ENCODE peak calls at places on chromosome 14, in ten cellular contexts. One of them, this sample, is unnamed.

GRCh38 chr14:65211341-65211987 is 109.1 kb upstream of the MAX start:
- DNase-seq in cardiac fibroblast: peak; percentile 64
- DNase-seq in fibroblast of pulmonary artery: peak; percentile 75
- DNase-seq in activated CD4-positive, alpha-beta T cell treated with anti-CD3 and anti-CD28 coated beads for 36 hours: no peak
- DNase-seq in naive B cell: no peak
- DNase-seq in NCI-H345: no peak
- DNase-seq in keratinocyte: no peak
- DNase-seq in psoas muscle: no peak
- DNase-seq in NCI-H1930: no peak
- DNase-seq in MV-4-11: peak; percentile 62
- DNase-seq in this sample: no peak

GRCh38 chr14:66468778-66469367 is 17.3 kb upstream of the CCDC196 start:
- DNase-seq in cardiac fibroblast: no peak
- DNase-seq in fibroblast of pulmonary artery: no peak
- DNase-seq in activated CD4-positive, alpha-beta T cell treated with anti-CD3 and anti-CD28 coated beads for 36 hours: no peak
- DNase-seq in naive B cell: no peak
- DNase-seq in NCI-H345: no peak
- DNase-seq in keratinocyte: no peak
- DNase-seq in psoas muscle: no peak
- DNase-seq in NCI-H1930: no peak
- DNase-seq in MV-4-11: no peak
- DNase-seq in this sample: no peak

GRCh38 chr14:102786758-102787157 is 9.5 kb downstream of the TRAF3 start:
- DNase-seq in cardiac fibroblast: no peak
- DNase-seq in fibroblast of pulmonary artery: peak; percentile 29
- DNase-seq in activated CD4-positive, alpha-beta T cell treated with anti-CD3 and anti-CD28 coated beads for 36 hours: peak; percentile 64
- DNase-seq in naive B cell: no peak
- DNase-seq in NCI-H345: no peak
- DNase-seq in keratinocyte: no peak
- DNase-seq in psoas muscle: no peak
- DNase-seq in NCI-H1930: no peak
- DNase-seq in MV-4-11: no peak
- DNase-seq in this sample: no peak

GRCh38 chr14:89509891-89510290 is 92.9 kb upstream of the FOXN3 start:
- DNase-seq in cardiac fibroblast: peak; percentile 21
- DNase-seq in fibroblast of pulmonary artery: peak; percentile 35
- DNase-seq in activated CD4-positive, alpha-beta T cell treated with anti-CD3 and anti-CD28 coated beads for 36 hours: no peak
- DNase-seq in naive B cell: no peak
- DNase-seq in NCI-H345: no peak
- DNase-seq in keratinocyte: no peak
- DNase-seq in psoas muscle: no peak
- DNase-seq in NCI-H1930: no peak
- DNase-seq in MV-4-11: no peak
- DNase-seq in this sample: no peak

GRCh38 chr14:36367985-36368774 is 47.7 kb upstream of the MBIP start:
- DNase-seq in cardiac fibroblast: no peak
- DNase-seq in fibroblast of pulmonary artery: no peak
- DNase-seq in activated CD4-positive, alpha-beta T cell treated with anti-CD3 and anti-CD28 coated beads for 36 hours: no peak
- DNase-seq in naive B cell: no peak
- DNase-seq in NCI-H345: no peak
- DNase-seq in keratinocyte: no peak
- DNase-seq in psoas muscle: no peak
- DNase-seq in NCI-H1930: peak; percentile 80
- DNase-seq in MV-4-11: no peak
- DNase-seq in this sample: no peak

GRCh38 chr14:66509874-66510273 is 1.9 kb downstream of the GPHN start:
- DNase-seq in cardiac fibroblast: no peak
- DNase-seq in fibroblast of pulmonary artery: no peak
- DNase-seq in activated CD4-positive, alpha-beta T cell treated with anti-CD3 and anti-CD28 coated beads for 36 hours: no peak
- DNase-seq in naive B cell: no peak
- DNase-seq in NCI-H345: no peak
- DNase-seq in keratinocyte: no peak
- DNase-seq in psoas muscle: no peak
- DNase-seq in NCI-H1930: no peak
- DNase-seq in MV-4-11: no peak
- DNase-seq in this sample: no peak

GRCh38 chr14:33851366-33851765 is 99.5 kb downstream of the EGLN3 start:
- DNase-seq in cardiac fibroblast: no peak
- DNase-seq in fibroblast of pulmonary artery: no peak
- DNase-seq in activated CD4-positive, alpha-beta T cell treated with anti-CD3 and anti-CD28 coated beads for 36 hours: no peak
- DNase-seq in naive B cell: no peak
- DNase-seq in NCI-H345: no peak
- DNase-seq in keratinocyte: no peak
- DNase-seq in psoas muscle: no peak
- DNase-seq in NCI-H1930: no peak
- DNase-seq in MV-4-11: no peak
- DNase-seq in this sample: no peak

GRCh38 chr14:64826845-64827244 is 52.9 kb downstream of the SPTB start:
- DNase-seq in cardiac fibroblast: peak; percentile 4
- DNase-seq in fibroblast of pulmonary artery: no peak
- DNase-seq in activated CD4-positive, alpha-beta T cell treated with anti-CD3 and anti-CD28 coated beads for 36 hours: no peak
- DNase-seq in naive B cell: no peak
- DNase-seq in NCI-H345: no peak
- DNase-seq in keratinocyte: no peak
- DNase-seq in psoas muscle: peak; percentile 50
- DNase-seq in NCI-H1930: no peak
- DNase-seq in MV-4-11: peak; percentile 99
- DNase-seq in this sample: no peak

GRCh38 chr14:105185973-105186372 is 4.9 kb upstream of the NUDT14 start:
- DNase-seq in cardiac fibroblast: no peak
- DNase-seq in fibroblast of pulmonary artery: no peak
- DNase-seq in activated CD4-positive, alpha-beta T cell treated with anti-CD3 and anti-CD28 coated beads for 36 hours: no peak
- DNase-seq in naive B cell: no peak
- DNase-seq in NCI-H345: no peak
- DNase-seq in keratinocyte: no peak
- DNase-seq in psoas muscle: no peak
- DNase-seq in NCI-H1930: no peak
- DNase-seq in MV-4-11: no peak
- DNase-seq in this sample: no peak

GRCh38 chr14:82125963-82126362 is 592.3 kb upstream of the SEL1L start:
- DNase-seq in cardiac fibroblast: no peak
- DNase-seq in fibroblast of pulmonary artery: no peak
- DNase-seq in activated CD4-positive, alpha-beta T cell treated with anti-CD3 and anti-CD28 coated beads for 36 hours: no peak
- DNase-seq in naive B cell: no peak
- DNase-seq in NCI-H345: no peak
- DNase-seq in keratinocyte: no peak
- DNase-seq in psoas muscle: no peak
- DNase-seq in NCI-H1930: no peak
- DNase-seq in MV-4-11: no peak
- DNase-seq in this sample: no peak

GRCh38 chr14:78254911-78255431 is 84.8 kb downstream of the NRXN3 start:
- DNase-seq in cardiac fibroblast: peak; percentile 4
- DNase-seq in fibroblast of pulmonary artery: no peak
- DNase-seq in activated CD4-positive, alpha-beta T cell treated with anti-CD3 and anti-CD28 coated beads for 36 hours: peak; percentile 67
- DNase-seq in naive B cell: no peak
- DNase-seq in NCI-H345: peak; percentile 95
- DNase-seq in keratinocyte: peak; percentile 85
- DNase-seq in psoas muscle: no peak
- DNase-seq in NCI-H1930: no peak
- DNase-seq in MV-4-11: peak; percentile 89
- DNase-seq in this sample: no peak

GRCh38 chr14:75292016-75292646 is 13.5 kb downstream of the FOS start:
- DNase-seq in cardiac fibroblast: no peak
- DNase-seq in fibroblast of pulmonary artery: no peak
- DNase-seq in activated CD4-positive, alpha-beta T cell treated with anti-CD3 and anti-CD28 coated beads for 36 hours: no peak
- DNase-seq in naive B cell: no peak
- DNase-seq in NCI-H345: no peak
- DNase-seq in keratinocyte: no peak
- DNase-seq in psoas muscle: no peak
- DNase-seq in NCI-H1930: no peak
- DNase-seq in MV-4-11: no peak
- DNase-seq in this sample: no peak

GRCh38 chr14:102317564-102318248 is 1.8 kb upstream of the ZNF839 start:
- DNase-seq in cardiac fibroblast: peak; percentile 26
- DNase-seq in fibroblast of pulmonary artery: peak; percentile 20
- DNase-seq in activated CD4-positive, alpha-beta T cell treated with anti-CD3 and anti-CD28 coated beads for 36 hours: peak; percentile 76
- DNase-seq in naive B cell: no peak
- DNase-seq in NCI-H345: peak; percentile 40
- DNase-seq in keratinocyte: peak; percentile 52
- DNase-seq in psoas muscle: no peak
- DNase-seq in NCI-H1930: peak; percentile 56
- DNase-seq in MV-4-11: peak; percentile 78
- DNase-seq in this sample: no peak

GRCh38 chr14:56087824-56088571 is 30.2 kb upstream of the PELI2 start:
- DNase-seq in cardiac fibroblast: no peak
- DNase-seq in fibroblast of pulmonary artery: no peak
- DNase-seq in activated CD4-positive, alpha-beta T cell treated with anti-CD3 and anti-CD28 coated beads for 36 hours: no peak
- DNase-seq in naive B cell: no peak
- DNase-seq in NCI-H345: peak; percentile 58
- DNase-seq in keratinocyte: no peak
- DNase-seq in psoas muscle: no peak
- DNase-seq in NCI-H1930: no peak
- DNase-seq in MV-4-11: peak; percentile 18
- DNase-seq in this sample: no peak

GRCh38 chr14:94542111-94542810 is 19.0 kb upstream of the SERPINA4 start:
- DNase-seq in cardiac fibroblast: peak; percentile 43
- DNase-seq in fibroblast of pulmonary artery: peak; percentile 61
- DNase-seq in activated CD4-positive, alpha-beta T cell treated with anti-CD3 and anti-CD28 coated beads for 36 hours: no peak
- DNase-seq in naive B cell: no peak
- DNase-seq in NCI-H345: no peak
- DNase-seq in keratinocyte: peak; percentile 69
- DNase-seq in psoas muscle: no peak
- DNase-seq in NCI-H1930: no peak
- DNase-seq in MV-4-11: no peak
- DNase-seq in this sample: no peak

GRCh38 chr14:22955702-22956575 is 951 bp downstream of the HAUS4 start:
- DNase-seq in cardiac fibroblast: no peak
- DNase-seq in fibroblast of pulmonary artery: no peak
- DNase-seq in activated CD4-positive, alpha-beta T cell treated with anti-CD3 and anti-CD28 coated beads for 36 hours: no peak
- DNase-seq in naive B cell: no peak
- DNase-seq in NCI-H345: no peak
- DNase-seq in keratinocyte: no peak
- DNase-seq in psoas muscle: no peak
- DNase-seq in NCI-H1930: no peak
- DNase-seq in MV-4-11: no peak
- DNase-seq in this sample: no peak

GRCh38 chr14:50784683-50785505 is 46.1 kb downstream of the NIN start:
- DNase-seq in cardiac fibroblast: no peak
- DNase-seq in fibroblast of pulmonary artery: no peak
- DNase-seq in activated CD4-positive, alpha-beta T cell treated with anti-CD3 and anti-CD28 coated beads for 36 hours: peak; percentile 34
- DNase-seq in naive B cell: no peak
- DNase-seq in NCI-H345: no peak
- DNase-seq in keratinocyte: no peak
- DNase-seq in psoas muscle: no peak
- DNase-seq in NCI-H1930: no peak
- DNase-seq in MV-4-11: no peak
- DNase-seq in this sample: no peak

GRCh38 chr14:37591311-37591940 is 3.6 kb downstream of the FOXA1 start:
- DNase-seq in cardiac fibroblast: no peak
- DNase-seq in fibroblast of pulmonary artery: no peak
- DNase-seq in activated CD4-positive, alpha-beta T cell treated with anti-CD3 and anti-CD28 coated beads for 36 hours: no peak
- DNase-seq in naive B cell: no peak
- DNase-seq in NCI-H345: peak; percentile 76
- DNase-seq in keratinocyte: no peak
- DNase-seq in psoas muscle: no peak
- DNase-seq in NCI-H1930: no peak
- DNase-seq in MV-4-11: no peak
- DNase-seq in this sample: no peak

GRCh38 chr14:90612801-90613200 is 203.4 kb downstream of the TTC7B start:
- DNase-seq in cardiac fibroblast: no peak
- DNase-seq in fibroblast of pulmonary artery: no peak
- DNase-seq in activated CD4-positive, alpha-beta T cell treated with anti-CD3 and anti-CD28 coated beads for 36 hours: no peak
- DNase-seq in naive B cell: no peak
- DNase-seq in NCI-H345: no peak
- DNase-seq in keratinocyte: no peak
- DNase-seq in psoas muscle: no peak
- DNase-seq in NCI-H1930: no peak
- DNase-seq in MV-4-11: no peak
- DNase-seq in this sample: no peak

GRCh38 chr14:32004300-32004699 is 72.8 kb upstream of the ARHGAP5 start:
- DNase-seq in cardiac fibroblast: peak; percentile 47
- DNase-seq in fibroblast of pulmonary artery: peak; percentile 59
- DNase-seq in activated CD4-positive, alpha-beta T cell treated with anti-CD3 and anti-CD28 coated beads for 36 hours: no peak
- DNase-seq in naive B cell: no peak
- DNase-seq in NCI-H345: no peak
- DNase-seq in keratinocyte: no peak
- DNase-seq in psoas muscle: no peak
- DNase-seq in NCI-H1930: no peak
- DNase-seq in MV-4-11: peak; percentile 3
- DNase-seq in this sample: no peak

GRCh38 chr14:26281280-26281998 is 316.4 kb downstream of the NOVA1 start:
- DNase-seq in cardiac fibroblast: peak; percentile 87
- DNase-seq in fibroblast of pulmonary artery: peak; percentile 93
- DNase-seq in activated CD4-positive, alpha-beta T cell treated with anti-CD3 and anti-CD28 coated beads for 36 hours: no peak
- DNase-seq in naive B cell: no peak
- DNase-seq in NCI-H345: peak; percentile 85
- DNase-seq in keratinocyte: peak; percentile 26
- DNase-seq in psoas muscle: no peak
- DNase-seq in NCI-H1930: peak; percentile 91
- DNase-seq in MV-4-11: no peak
- DNase-seq in this sample: no peak

GRCh38 chr14:89540830-89541470 is 123.9 kb upstream of the FOXN3 start:
- DNase-seq in cardiac fibroblast: peak; percentile 50
- DNase-seq in fibroblast of pulmonary artery: peak; percentile 68
- DNase-seq in activated CD4-positive, alpha-beta T cell treated with anti-CD3 and anti-CD28 coated beads for 36 hours: no peak
- DNase-seq in naive B cell: no peak
- DNase-seq in NCI-H345: no peak
- DNase-seq in keratinocyte: no peak
- DNase-seq in psoas muscle: no peak
- DNase-seq in NCI-H1930: no peak
- DNase-seq in MV-4-11: no peak
- DNase-seq in this sample: no peak

GRCh38 chr14:22026527-22026926 is 352.9 kb upstream of the OR4E1 start:
- DNase-seq in cardiac fibroblast: no peak
- DNase-seq in fibroblast of pulmonary artery: no peak
- DNase-seq in activated CD4-positive, alpha-beta T cell treated with anti-CD3 and anti-CD28 coated beads for 36 hours: no peak
- DNase-seq in naive B cell: no peak
- DNase-seq in NCI-H345: no peak
- DNase-seq in keratinocyte: no peak
- DNase-seq in psoas muscle: no peak
- DNase-seq in NCI-H1930: no peak
- DNase-seq in MV-4-11: no peak
- DNase-seq in this sample: no peak

GRCh38 chr14:68951051-68951797 is 27.9 kb downstream of the ACTN1 start:
- DNase-seq in cardiac fibroblast: peak; percentile 93
- DNase-seq in fibroblast of pulmonary artery: peak; percentile 96
- DNase-seq in activated CD4-positive, alpha-beta T cell treated with anti-CD3 and anti-CD28 coated beads for 36 hours: no peak
- DNase-seq in naive B cell: no peak
- DNase-seq in NCI-H345: no peak
- DNase-seq in keratinocyte: peak; percentile 93
- DNase-seq in psoas muscle: peak; percentile 87
- DNase-seq in NCI-H1930: no peak
- DNase-seq in MV-4-11: peak; percentile 82
- DNase-seq in this sample: peak; percentile 56

GRCh38 chr14:65153101-65153500 is 50.8 kb upstream of the MAX start:
- DNase-seq in cardiac fibroblast: no peak
- DNase-seq in fibroblast of pulmonary artery: no peak
- DNase-seq in activated CD4-positive, alpha-beta T cell treated with anti-CD3 and anti-CD28 coated beads for 36 hours: no peak
- DNase-seq in naive B cell: no peak
- DNase-seq in NCI-H345: no peak
- DNase-seq in keratinocyte: no peak
- DNase-seq in psoas muscle: no peak
- DNase-seq in NCI-H1930: no peak
- DNase-seq in MV-4-11: no peak
- DNase-seq in this sample: no peak

GRCh38 chr14:47208434-47208833 is 467.0 kb downstream of the MDGA2 start:
- DNase-seq in cardiac fibroblast: no peak
- DNase-seq in fibroblast of pulmonary artery: no peak
- DNase-seq in activated CD4-positive, alpha-beta T cell treated with anti-CD3 and anti-CD28 coated beads for 36 hours: no peak
- DNase-seq in naive B cell: no peak
- DNase-seq in NCI-H345: no peak
- DNase-seq in keratinocyte: no peak
- DNase-seq in psoas muscle: no peak
- DNase-seq in NCI-H1930: no peak
- DNase-seq in MV-4-11: no peak
- DNase-seq in this sample: no peak

GRCh38 chr14:96146131-96146771 is 58.4 kb upstream of the BDKRB2 start:
- DNase-seq in cardiac fibroblast: peak; percentile 78
- DNase-seq in fibroblast of pulmonary artery: peak; percentile 58
- DNase-seq in activated CD4-positive, alpha-beta T cell treated with anti-CD3 and anti-CD28 coated beads for 36 hours: no peak
- DNase-seq in naive B cell: no peak
- DNase-seq in NCI-H345: peak; percentile 40
- DNase-seq in keratinocyte: no peak
- DNase-seq in psoas muscle: no peak
- DNase-seq in NCI-H1930: no peak
- DNase-seq in MV-4-11: no peak
- DNase-seq in this sample: no peak

GRCh38 chr14:100904307-100905019 is 941 bp upstream of the RTL1 start:
- DNase-seq in cardiac fibroblast: no peak
- DNase-seq in fibroblast of pulmonary artery: no peak
- DNase-seq in activated CD4-positive, alpha-beta T cell treated with anti-CD3 and anti-CD28 coated beads for 36 hours: no peak
- DNase-seq in naive B cell: no peak
- DNase-seq in NCI-H345: peak; percentile 16
- DNase-seq in keratinocyte: no peak
- DNase-seq in psoas muscle: no peak
- DNase-seq in NCI-H1930: peak; percentile 47
- DNase-seq in MV-4-11: no peak
- DNase-seq in this sample: no peak